ENCODE peak calls at places on chromosomes 3 and 15, in four cellular contexts. One of them, this sample, is unnamed.

GRCh38 chr3:88151358-88151757 is 1.6 kb downstream of the C3orf38 start:
- DNase-seq in heart left ventricle: no peak
- DNase-seq in foreskin keratinocyte: no peak
- DNase-seq in AG09319: no peak
- DNase-seq in this sample: no peak

GRCh38 chr3:169104541-169104940 is 559.0 kb downstream of the MECOM start:
- DNase-seq in heart left ventricle: no peak
- DNase-seq in foreskin keratinocyte: peak
- DNase-seq in AG09319: no peak
- DNase-seq in this sample: no peak

GRCh38 chr15:57340673-57341259 is 35.5 kb upstream of the CGNL1 start:
- DNase-seq in heart left ventricle: no peak
- DNase-seq in foreskin keratinocyte: no peak
- DNase-seq in AG09319: peak
- DNase-seq in this sample: peak

GRCh38 chr15:90787881-90788280 is 70.7 kb downstream of the BLM start:
- DNase-seq in foreskin keratinocyte: no peak
- DNase-seq in AG09319: no peak
- DNase-seq in heart left ventricle: no peak
- DNase-seq in this sample: no peak

GRCh38 chr3:61936344-61936937 is 375.1 kb downstream of the PTPRG start:
- DNase-seq in foreskin keratinocyte: no peak
- DNase-seq in AG09319: no peak
- DNase-seq in heart left ventricle: no peak
- DNase-seq in this sample: no peak

GRCh38 chr3:79086514-79086913 is 681.3 kb downstream of the ROBO1 start:
- DNase-seq in AG09319: peak
- DNase-seq in foreskin keratinocyte: no peak
- DNase-seq in heart left ventricle: peak
- DNase-seq in this sample: no peak

GRCh38 chr3:158313344-158313927 is 203.5 kb downstream of the RSRC1 start:
- DNase-seq in foreskin keratinocyte: peak
- DNase-seq in heart left ventricle: no peak
- DNase-seq in AG09319: no peak
- DNase-seq in this sample: no peak

GRCh38 chr3:140276698-140277097 is 341.7 kb downstream of the CLSTN2 start:
- DNase-seq in foreskin keratinocyte: no peak
- DNase-seq in heart left ventricle: no peak
- DNase-seq in AG09319: peak
- DNase-seq in this sample: no peak

GRCh38 chr3:172546105-172546504 is 22.9 kb upstream of the TNFSF10 start:
- DNase-seq in heart left ventricle: no peak
- DNase-seq in foreskin keratinocyte: peak
- DNase-seq in AG09319: no peak
- DNase-seq in this sample: no peak

GRCh38 chr3:152105446-152105845 is 163.3 kb upstream of the MBNL1 start:
- DNase-seq in heart left ventricle: no peak
- DNase-seq in AG09319: no peak
- DNase-seq in foreskin keratinocyte: no peak
- DNase-seq in this sample: no peak

GRCh38 chr15:42368096-42368495 is 8.8 kb downstream of the CAPN3 start:
- DNase-seq in AG09319: no peak
- DNase-seq in foreskin keratinocyte: no peak
- DNase-seq in heart left ventricle: no peak
- DNase-seq in this sample: no peak

GRCh38 chr3:124213641-124214040 is 221.7 kb upstream of the ROPN1 start:
- DNase-seq in AG09319: no peak
- DNase-seq in heart left ventricle: no peak
- DNase-seq in foreskin keratinocyte: no peak
- DNase-seq in this sample: no peak

GRCh38 chr15:31352911-31353811 is 26.5 kb downstream of the KLF13 start:
- DNase-seq in heart left ventricle: peak
- DNase-seq in foreskin keratinocyte: no peak
- DNase-seq in AG09319: peak
- DNase-seq in this sample: peak

GRCh38 chr3:17494117-17494809 is 248.2 kb downstream of the TBC1D5 start:
- DNase-seq in foreskin keratinocyte: no peak
- DNase-seq in heart left ventricle: no peak
- DNase-seq in AG09319: no peak
- DNase-seq in this sample: no peak

GRCh38 chr3:177385831-177386301 is 188.6 kb upstream of the TBL1XR1 start:
- DNase-seq in AG09319: peak
- DNase-seq in foreskin keratinocyte: peak
- DNase-seq in heart left ventricle: no peak
- DNase-seq in this sample: no peak

GRCh38 chr15:70182858-70183695 is 85.4 kb upstream of the TLE3 start:
- DNase-seq in heart left ventricle: no peak
- DNase-seq in AG09319: no peak
- DNase-seq in foreskin keratinocyte: no peak
- DNase-seq in this sample: no peak

GRCh38 chr15:67761343-67761742 is 64.0 kb upstream of the SKOR1 start:
- DNase-seq in heart left ventricle: no peak
- DNase-seq in AG09319: no peak
- DNase-seq in foreskin keratinocyte: no peak
- DNase-seq in this sample: no peak

GRCh38 chr15:74889390-74889881 is 406 bp upstream of the MPI start:
- DNase-seq in heart left ventricle: peak
- DNase-seq in AG09319: no peak
- DNase-seq in foreskin keratinocyte: no peak
- DNase-seq in this sample: peak

GRCh38 chr3:14550651-14551611 is 10.8 kb upstream of the GRIP2 start:
- DNase-seq in foreskin keratinocyte: peak
- DNase-seq in AG09319: no peak
- DNase-seq in heart left ventricle: no peak
- DNase-seq in this sample: peak

GRCh38 chr3:193593666-193594025 is 638 bp downstream of the OPA1 start:
- DNase-seq in foreskin keratinocyte: no peak
- DNase-seq in AG09319: peak
- DNase-seq in heart left ventricle: no peak
- DNase-seq in this sample: no peak

GRCh38 chr3:178900244-178900643 is 171.4 kb downstream of the ZMAT3 start:
- DNase-seq in AG09319: no peak
- DNase-seq in heart left ventricle: no peak
- DNase-seq in foreskin keratinocyte: no peak
- DNase-seq in this sample: no peak

GRCh38 chr3:119497824-119498187 is 541 bp upstream of the TIMMDC1 start:
- DNase-seq in heart left ventricle: no peak
- DNase-seq in AG09319: no peak
- DNase-seq in foreskin keratinocyte: no peak
- DNase-seq in this sample: no peak

GRCh38 chr15:60511351-60512157 is 32.6 kb upstream of the ICE2 start:
- DNase-seq in AG09319: no peak
- DNase-seq in foreskin keratinocyte: no peak
- DNase-seq in heart left ventricle: no peak
- DNase-seq in this sample: no peak

GRCh38 chr3:126962756-126963155 is 20.2 kb upstream of the PLXNA1 start:
- DNase-seq in AG09319: no peak
- DNase-seq in foreskin keratinocyte: no peak
- DNase-seq in heart left ventricle: peak
- DNase-seq in this sample: no peak

GRCh38 chr15:98612490-98613110 is 35.7 kb upstream of the IGF1R start:
- DNase-seq in AG09319: no peak
- DNase-seq in heart left ventricle: no peak
- DNase-seq in foreskin keratinocyte: no peak
- DNase-seq in this sample: no peak

GRCh38 chr3:18580268-18580667 is 155.1 kb upstream of the SATB1 start:
- DNase-seq in foreskin keratinocyte: no peak
- DNase-seq in AG09319: no peak
- DNase-seq in heart left ventricle: no peak
- DNase-seq in this sample: no peak

GRCh38 chr3:146625117-146625775 is 20.1 kb upstream of the PLSCR5 start:
- DNase-seq in foreskin keratinocyte: peak
- DNase-seq in heart left ventricle: no peak
- DNase-seq in AG09319: no peak
- DNase-seq in this sample: no peak

This sample was measured in left ventricle myocardium superior.